ENCODE peak calls at places on chromosomes 3 and 15, in nine cellular contexts. L is AG09309, C is iPS-NIHi11, X is HTR-8/SVneo, F is Calu3, B is AG10803, J is HuH-7.5, H is T-helper 1 cell, I is retina. M is an unnamed sample.

GRCh38 chr15:73927476-73928240 is 1.4 kb downstream of the LOXL1 start:
- DNase-seq in L (no peak), I (peak), H (peak), J (peak), C (peak), B (peak), F (peak), X (peak), M (no peak)

GRCh38 chr3:23547905-23548304 is 257.9 kb upstream of the UBE2E1 start:
- DNase-seq in J (no peak), L (peak), I (no peak), H (no peak), F (no peak), X (no peak), C (no peak), B (no peak), M (no peak)

GRCh38 chr3:129834580-129834979 is 58.9 kb downstream of the TMCC1 start:
- DNase-seq in J (no peak), C (no peak), F (no peak), I (no peak), X (no peak), L (no peak), B (no peak), H (no peak), M (no peak)

GRCh38 chr3:79866162-79866561 is 98.4 kb upstream of the ROBO1 start:
- DNase-seq in H (no peak), B (no peak), L (no peak), X (no peak), C (no peak), J (no peak), F (no peak), I (no peak), M (no peak)

GRCh38 chr15:41567261-41567660 is 8.2 kb downstream of the TYRO3 start:
- DNase-seq in C (no peak), F (no peak), B (no peak), I (no peak), X (no peak), L (no peak), H (no peak), J (no peak), M (no peak)

GRCh38 chr3:165549037-165549436 is 288.2 kb downstream of the BCHE start:
- DNase-seq in I (no peak), X (no peak), B (no peak), H (no peak), J (no peak), F (no peak), C (no peak), L (no peak), M (no peak)

GRCh38 chr3:13770390-13771169 is 109.3 kb downstream of the WNT7A start:
- DNase-seq in H (no peak), F (no peak), B (no peak), L (no peak), C (peak), J (no peak), I (no peak), X (peak), M (no peak)

GRCh38 chr3:107985496-107985895 is 105.3 kb downstream of the CD47 start:
- DNase-seq in J (no peak), H (no peak), X (no peak), B (no peak), I (no peak), C (no peak), F (no peak), L (no peak), M (no peak)

GRCh38 chr15:50066693-50067092 is 52.3 kb downstream of the ATP8B4 start:
- DNase-seq in F (no peak), B (no peak), J (no peak), I (no peak), H (no peak), C (no peak), X (no peak), L (no peak), M (no peak)

GRCh38 chr3:168024537-168024941 is 71.2 kb downstream of the GOLIM4 start:
- DNase-seq in L (peak), B (peak), H (no peak), I (no peak), C (no peak), J (no peak), X (no peak), F (no peak), M (no peak)

GRCh38 chr15:74170083-74170844 is 3.2 kb upstream of the ISLR start:
- DNase-seq in H (no peak), I (no peak), B (no peak), L (no peak), J (no peak), C (no peak), X (no peak), F (no peak), M (no peak)

GRCh38 chr15:97520689-97521088 is 439.8 kb upstream of the ARRDC4 start:
- DNase-seq in B (no peak), X (no peak), F (no peak), L (no peak), H (no peak), I (no peak), J (no peak), C (no peak), M (no peak)

GRCh38 chr3:108035751-108036150 is 55.1 kb downstream of the CD47 start:
- DNase-seq in X (no peak), C (no peak), F (no peak), L (no peak), J (no peak), B (no peak), I (no peak), H (no peak), M (no peak)

GRCh38 chr15:27509014-27509413 is 538.0 kb downstream of the GABRG3 start:
- DNase-seq in L (no peak), F (no peak), J (no peak), C (no peak), I (no peak), H (no peak), X (no peak), B (no peak), M (no peak)

GRCh38 chr3:13887746-13888300 is 8.0 kb upstream of the WNT7A start:
- DNase-seq in J (no peak), X (no peak), B (no peak), L (no peak), C (no peak), H (no peak), I (peak), F (no peak), M (no peak)

GRCh38 chr15:78540955-78541743 is 905 bp downstream of the PSMA4 start:
- DNase-seq in J (no peak), X (no peak), L (no peak), C (peak), H (peak), F (no peak), B (peak), I (no peak), M (no peak)

GRCh38 chr15:81966628-81967027 is 79.2 kb downstream of the MEX3B start:
- DNase-seq in I (no peak), H (no peak), X (no peak), C (no peak), F (no peak), B (no peak), L (no peak), J (no peak), M (no peak)

GRCh38 chr15:31499236-31499952 is 172.8 kb downstream of the KLF13 start:
- DNase-seq in F (no peak), L (no peak), H (no peak), C (no peak), J (no peak), B (no peak), X (no peak), I (no peak), M (no peak)

GRCh38 chr15:85892232-85892631 is 97.5 kb upstream of the KLHL25 start:
- DNase-seq in J (no peak), X (no peak), L (no peak), B (no peak), H (no peak), I (no peak), F (no peak), C (no peak), M (no peak)

GRCh38 chr15:98903377-98904018 is 104.1 kb downstream of the PGPEP1L start:
- DNase-seq in I (no peak), X (peak), B (peak), C (no peak), F (no peak), J (no peak), L (no peak), H (no peak), M (no peak)

GRCh38 chr3:187798126-187798525 is 52.9 kb upstream of the BCL6 start:
- DNase-seq in B (no peak), C (no peak), L (no peak), X (no peak), J (no peak), H (no peak), F (no peak), I (no peak), M (no peak)

GRCh38 chr3:9135930-9136525 is 113.4 kb downstream of the SRGAP3 start:
- DNase-seq in X (no peak), I (peak), C (peak), B (no peak), F (no peak), H (no peak), L (no peak), J (no peak), M (no peak)

GRCh38 chr3:158747417-158747816 is 15.2 kb upstream of the RARRES1 start:
- DNase-seq in L (no peak), B (no peak), F (no peak), X (no peak), I (no peak), C (no peak), J (no peak), H (no peak), M (no peak)

GRCh38 chr15:29093065-29093435 is 176.6 kb downstream of the NSMCE3 start:
- DNase-seq in C (no peak), I (no peak), F (no peak), B (no peak), X (no peak), J (no peak), L (no peak), H (no peak), M (no peak)

GRCh38 chr3:37922721-37923575 is 61.3 kb downstream of the CTDSPL start:
- DNase-seq in C (no peak), J (no peak), I (no peak), H (no peak), F (no peak), L (no peak), X (no peak), B (peak), M (no peak)